ENCODE peak calls at places on chromosome 14, in seven cellular contexts. R is fibroblast of lung; F is heart left ventricle; D is transverse colon; J is CD8-positive, alpha-beta T cell; U is SJSA1; K is SJCRH30. T is an unnamed sample. For H3K4me1 and H3K36me3, the result is how much of the 10 kb centered on the place peaks cover.

GRCh38 chr14:71021347-71022014 is 114.2 kb downstream of the PCNX1 start:
- DNase-seq in D (no peak), K (no peak), F (no peak), J (no peak), U (peak), R (peak), T (no peak)

GRCh38 chr14:22044193-22044592 is 370.6 kb upstream of the OR4E1 start:
- DNase-seq in R (no peak), F (no peak), U (no peak), D (no peak), K (no peak), J (no peak), T (no peak)

GRCh38 chr14:29740491-29740890 is 187.2 kb downstream of the PRKD1 start:
- DNase-seq in J (no peak), F (no peak), R (no peak), U (no peak), D (no peak), K (no peak), T (no peak)

GRCh38 chr14:72924332-72924731 is 1.9 kb upstream of the DCAF4 start:
- DNase-seq in F (peak), R (no peak), D (no peak), J (no peak), U (no peak), K (no peak), T (peak)

GRCh38 chr14:58813745-58814144 is 176.0 kb downstream of the DACT1 start:
- DNase-seq in D (no peak), U (no peak), J (no peak), K (no peak), R (no peak), F (no peak), T (no peak)

GRCh38 chr14:76488551-76488950 is 112.6 kb downstream of the ESRRB start:
- DNase-seq in D (no peak), F (no peak), R (no peak), K (no peak), J (no peak), U (no peak), T (no peak)

GRCh38 chr14:45679852-45680251 is 426.9 kb upstream of the MIS18BP1 start:
- DNase-seq in U (peak), F (no peak), J (no peak), D (no peak), K (no peak), R (peak), T (no peak)

GRCh38 chr14:34012978-34013713 is 62.3 kb upstream of the EGLN3 start:
- DNase-seq in R (no peak), J (no peak), D (no peak), F (no peak), U (no peak), K (no peak), T (no peak)

GRCh38 chr14:100085451-100085850 is 20.2 kb downstream of the EVL start:
- DNase-seq in F (no peak), K (no peak), J (no peak), D (no peak), U (no peak), R (no peak), T (no peak)

GRCh38 chr14:66509874-66510273 is 1.9 kb downstream of the GPHN start:
- DNase-seq in J (no peak), U (no peak), F (no peak), K (no peak), R (peak), D (no peak), T (no peak)

GRCh38 chr14:25150934-25151790 is 101.2 kb upstream of the STXBP6 start:
- DNase-seq in J (no peak), U (peak), K (peak), D (no peak), F (no peak), R (peak), T (no peak)

GRCh38 chr14:26282578-26282977 is 315.3 kb downstream of the NOVA1 start:
- DNase-seq in D (no peak), R (no peak), J (no peak), F (no peak), U (no peak), K (no peak), T (no peak)

GRCh38 chr14:75274899-75275569 is 3.6 kb upstream of the FOS start:
- DNase-seq in D (peak), J (peak), U (peak), F (no peak), R (peak), K (no peak), T (no peak)

GRCh38 chr14:45290547-45290946 is 37.5 kb upstream of the MIS18BP1 start:
- DNase-seq in U (no peak), F (no peak), D (no peak), K (no peak), R (no peak), J (no peak), T (no peak)

GRCh38 chr14:63713058-63713457 is 14.8 kb downstream of the SGPP1 start:
- DNase-seq in U (no peak), R (no peak), K (no peak), J (no peak), D (no peak), F (no peak), T (no peak)

GRCh38 chr14:39843881-39844280 is 411.6 kb upstream of the FBXO33 start:
- DNase-seq in U (no peak), J (no peak), F (no peak), K (no peak), R (no peak), D (no peak), T (no peak)

GRCh38 chr14:85479306-85479705 is 50.6 kb upstream of the FLRT2 start:
- DNase-seq in F (no peak), K (no peak), J (no peak), U (no peak), R (no peak), D (no peak), T (no peak)
- H3K4me3 ChIP-seq in F (no peak), K (no peak), J (no peak), U (no peak), R (no peak), D (no peak), T (no peak)

GRCh38 chr14:95511687-95512086 is 4.8 kb downstream of the SYNE3 start:
- DNase-seq in J (no peak), U (no peak), D (no peak), R (no peak), K (no peak), F (no peak), T (no peak)

GRCh38 chr14:95510804-95511203 is 5.6 kb downstream of the SYNE3 start:
- DNase-seq in U (no peak), R (no peak), J (no peak), F (no peak), D (no peak), K (no peak), T (no peak)

GRCh38 chr14:95508377-95508776 is 8.1 kb downstream of the SYNE3 start:
- DNase-seq in D (no peak), U (no peak), K (no peak), R (no peak), J (no peak), F (no peak), T (no peak)

GRCh38 chr14:95507701-95508103 is 8.7 kb downstream of the SYNE3 start:
- DNase-seq in F (no peak), D (no peak), J (no peak), R (peak), U (peak), K (peak), T (peak)

DNA sequence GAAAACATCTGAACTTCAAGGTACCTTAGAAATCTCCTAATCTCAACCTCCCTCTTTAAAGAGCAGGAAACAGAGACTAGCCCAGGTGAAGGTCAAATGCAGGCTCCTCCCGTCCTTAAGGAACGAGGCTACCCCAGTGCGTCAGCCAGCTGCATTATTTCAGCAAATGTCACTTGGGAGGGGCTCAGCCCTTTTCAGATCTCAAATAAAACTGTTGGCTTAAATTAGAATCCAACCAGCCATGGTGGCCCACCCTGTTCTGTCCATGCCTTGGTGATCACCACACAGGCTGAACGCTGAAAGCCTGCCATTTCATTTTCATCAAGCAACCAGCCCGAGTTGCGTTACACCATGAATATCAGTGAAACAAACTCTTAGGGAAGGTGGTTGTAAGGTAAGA is 6.9 kb downstream of the SYNE3 start:
- DNase-seq in J (no peak), U (no peak), F (no peak), K (no peak), R (no peak), D (no peak), T (no peak)
- H3K4me1 ChIP-seq in J (half or more), U (under half), F (under half), K (under half), R (under half), D (under half), T (under half)

DNA sequence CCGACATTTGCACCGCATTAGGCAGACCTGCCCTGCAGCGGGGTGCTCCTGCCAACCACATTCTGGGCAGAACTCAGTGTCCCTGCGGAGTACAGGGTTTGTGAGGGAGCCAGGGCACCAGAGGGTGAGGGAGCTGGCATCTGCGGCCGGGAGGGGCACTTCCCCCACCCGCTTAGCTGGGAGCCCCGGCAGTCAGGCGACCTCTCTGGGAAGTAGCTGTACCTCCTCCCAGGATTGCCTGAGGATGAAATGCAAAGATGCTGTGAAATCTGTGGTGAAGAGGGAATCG is 58.6 kb downstream of the ANKRD9 start:
- DNase-seq in J (no peak), D (no peak), U (no peak), R (no peak), K (no peak), F (no peak), T (no peak)
- H3K36me3 ChIP-seq in J (under half), D (under half), U (under half), R (under half), K (under half), F (under half), T (under half)

GRCh38 chr14:85415015-85415712 is 114.8 kb upstream of the FLRT2 start:
- DNase-seq in F (peak), U (peak), K (peak), J (no peak), R (peak), D (no peak), T (no peak)
- H3K4me3 ChIP-seq in F (no peak), U (peak), K (no peak), J (no peak), R (no peak), D (no peak), T (no peak)

GRCh38 chr14:91876492-91876891 is 9.2 kb upstream of the TC2N start:
- DNase-seq in R (no peak), J (no peak), D (no peak), F (no peak), K (no peak), U (no peak), T (no peak)
- H3K4me1 ChIP-seq in R (under half), J (half or more), D (under half), F (under half), K (under half), U (under half), T (under half)

GRCh38 chr14:103679351-103679750 is 35.9 kb downstream of the XRCC3 start:
- DNase-seq in F (no peak), J (no peak), D (peak), U (no peak), K (no peak), R (peak), T (peak)

GRCh38 chr14:103680491-103681231 is 34.6 kb downstream of the XRCC3 start:
- DNase-seq in J (no peak), K (no peak), D (no peak), F (no peak), R (no peak), U (no peak), T (no peak)

GRCh38 chr14:103676881-103677675 is 38.2 kb downstream of the XRCC3 start:
- DNase-seq in U (no peak), K (no peak), R (no peak), F (no peak), D (no peak), J (no peak), T (no peak)

GRCh38 chr14:103675957-103676356 is 39.3 kb downstream of the XRCC3 start:
- DNase-seq in F (no peak), U (no peak), K (no peak), J (no peak), R (no peak), D (no peak), T (no peak)
- H3K36me3 ChIP-seq in F (under half), U (half or more), K (half or more), J (half or more), R (under half), D (half or more), T (half or more)

GRCh38 chr14:94164685-94165431 is 9.3 kb upstream of the PPP4R4 start:
- DNase-seq in J (no peak), R (no peak), F (no peak), K (peak), D (no peak), U (no peak), T (no peak)

GRCh38 chr14:94163806-94164205 is 10.3 kb upstream of the PPP4R4 start:
- DNase-seq in R (no peak), D (no peak), K (no peak), J (no peak), F (no peak), U (no peak), T (no peak)

GRCh38 chr14:94161979-94162378 is 12.1 kb upstream of the PPP4R4 start:
- DNase-seq in U (no peak), J (no peak), K (no peak), R (peak), F (no peak), D (no peak), T (no peak)

GRCh38 chr14:94161087-94161486 is 13.0 kb upstream of the PPP4R4 start:
- DNase-seq in J (no peak), R (no peak), U (no peak), F (no peak), D (no peak), K (no peak), T (no peak)

DNA sequence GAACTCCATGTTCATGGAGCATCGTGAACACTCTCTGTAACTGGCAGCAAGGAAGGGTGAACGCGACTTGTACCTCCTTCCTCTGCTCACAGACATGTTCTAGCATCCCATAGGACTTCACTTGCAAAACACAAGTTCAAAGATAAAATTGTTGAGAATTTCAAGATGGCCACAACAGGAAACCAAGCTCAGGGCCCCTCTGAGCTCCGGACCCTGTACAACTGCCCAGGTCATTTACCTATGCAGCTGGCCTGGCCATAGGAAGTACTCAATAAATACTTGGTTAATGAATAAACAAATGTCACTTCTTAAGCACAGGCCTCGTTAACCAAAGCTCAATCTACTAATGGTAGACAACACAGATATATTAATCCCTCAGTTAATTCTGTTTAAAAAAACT is 11.7 kb upstream of the PPP4R4 start:
- DNase-seq in D (no peak), R (no peak), K (no peak), J (no peak), F (no peak), U (no peak), T (no peak)
- H3K4me3 ChIP-seq in D (no peak), R (no peak), K (no peak), J (no peak), F (no peak), U (no peak), T (no peak)

GRCh38 chr14:104390221-104390931 is 189.2 kb upstream of the C14orf180 start:
- DNase-seq in R (no peak), F (peak), D (no peak), K (peak), U (no peak), J (no peak), T (no peak)

GRCh38 chr14:104393199-104393897 is 186.2 kb upstream of the C14orf180 start:
- DNase-seq in R (no peak), D (no peak), F (peak), K (peak), J (no peak), U (no peak), T (peak)

GRCh38 chr14:104392396-104393198 is 187.0 kb upstream of the C14orf180 start:
- DNase-seq in R (no peak), J (no peak), D (no peak), U (no peak), F (peak), K (no peak), T (no peak)

GRCh38 chr14:104390941-104391901 is 188.3 kb upstream of the C14orf180 start:
- DNase-seq in R (no peak), U (no peak), J (no peak), D (no peak), F (peak), K (peak), T (no peak)

GRCh38 chr14:104392001-104392395 is 187.6 kb upstream of the C14orf180 start:
- DNase-seq in F (no peak), D (no peak), J (no peak), R (no peak), U (no peak), K (peak), T (no peak)
- H3K4me1 ChIP-seq in F (under half), D (under half), J (half or more), R (under half), U (under half), K (under half), T (under half)

GRCh38 chr14:23068792-23069412 is 11.6 kb upstream of the CDH24 start:
- DNase-seq in J (peak), D (peak), U (peak), F (peak), R (peak), K (peak), T (peak)

GRCh38 chr14:23067847-23068791 is 10.8 kb upstream of the CDH24 start:
- DNase-seq in K (no peak), J (no peak), U (no peak), R (no peak), F (no peak), D (no peak), T (no peak)

GRCh38 chr14:23066368-23066767 is 9.0 kb upstream of the CDH24 start:
- DNase-seq in K (no peak), F (no peak), J (no peak), D (no peak), R (no peak), U (no peak), T (no peak)

GRCh38 chr14:23069413-23069806 is 12.1 kb upstream of the CDH24 start:
- DNase-seq in U (no peak), K (no peak), J (no peak), D (no peak), R (no peak), F (no peak), T (no peak)

DNA sequence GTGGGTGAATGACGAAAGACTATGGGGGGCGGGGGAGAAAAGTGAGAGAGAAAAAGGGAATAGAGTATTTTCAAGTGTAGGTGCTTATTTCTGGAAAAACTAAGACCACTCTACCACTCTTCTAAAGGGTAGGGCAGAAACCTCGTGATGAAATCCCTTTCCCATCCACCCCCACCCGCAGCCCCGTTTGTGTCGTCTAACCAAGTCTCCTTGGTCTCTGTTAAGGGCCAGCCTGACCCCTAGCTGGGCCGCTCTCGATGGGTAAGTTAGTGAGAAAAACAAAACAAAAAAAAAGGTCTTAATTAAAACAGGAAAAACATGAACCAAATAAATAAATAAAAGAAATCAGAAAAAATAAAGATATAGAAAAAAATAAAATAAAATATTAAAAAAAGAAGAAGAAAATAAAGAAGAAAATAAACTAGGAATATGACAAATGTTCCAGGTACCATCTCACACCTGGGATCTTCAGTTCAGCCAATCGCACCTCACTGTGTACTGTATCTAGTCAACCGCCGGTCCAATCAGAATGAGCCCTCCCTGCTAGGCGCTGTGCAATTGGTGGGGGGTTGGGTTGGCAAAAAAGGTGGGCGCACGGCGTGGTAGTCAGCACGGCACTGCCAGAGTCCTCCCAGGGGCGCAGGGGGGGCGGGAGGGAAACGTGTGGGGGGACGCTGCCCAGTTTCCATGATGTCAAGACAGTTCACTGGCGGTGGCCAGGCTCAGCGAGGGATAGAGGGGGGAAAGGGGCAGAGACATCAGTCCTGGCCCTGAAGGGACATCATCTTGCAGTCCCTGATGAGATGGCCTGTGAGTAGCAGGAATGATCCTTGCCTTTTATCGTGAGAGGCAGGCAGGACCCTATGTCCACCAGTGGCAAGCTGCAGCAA is 9.8 kb upstream of the CDH24 start:
- DNase-seq in K (no peak), J (no peak), F (no peak), R (no peak), D (no peak), U (no peak), T (no peak)
- H3K36me3 ChIP-seq in K (half or more), J (half or more), F (under half), R (under half), D (under half), U (half or more), T (half or more)

GRCh38 chr14:77498120-77498979 is at the start of gene ISM2:
- DNase-seq in D (peak), K (no peak), J (no peak), R (peak), F (no peak), U (no peak), T (peak)
- H3K4me3 ChIP-seq in D (peak), K (peak), J (peak), R (peak), F (peak), U (peak), T (peak)

T was measured in BE2C.